ENCODE peak calls at places on chromosomes 13 and 19, in nine cellular contexts. H, X, U, A, W, F, L, K and O are unnamed samples.

GRCh38 chr13:109162248-109163051 is 533.0 kb downstream of the MYO16 start:
- DNase-seq in H (no peak), A (no peak), W (no peak), L (no peak), U (no peak), K (no peak), X (no peak), F (no peak), O (peak)

GRCh38 chr13:64529874-64530485 is 2700.2 kb downstream of the PCDH9 start:
- DNase-seq in X (no peak), U (peak), L (peak), F (no peak), H (no peak), K (no peak), W (no peak), A (no peak), O (peak)

GRCh38 chr19:58514564-58515020 is 2.8 kb upstream of the SLC27A5 start:
- DNase-seq in W (no peak), L (no peak), U (no peak), H (no peak), F (no peak), A (no peak), X (no peak), K (no peak), O (no peak)

GRCh38 chr19:13119654-13120053 is 1.6 kb downstream of the NACC1 start:
- DNase-seq in A (no peak), H (no peak), W (no peak), L (no peak), K (no peak), X (no peak), U (no peak), F (no peak), O (no peak)

GRCh38 chr19:15828121-15828620 is 12.7 kb upstream of the OR10H1 start:
- DNase-seq in K (no peak), H (no peak), F (no peak), A (no peak), X (no peak), U (no peak), L (no peak), W (no peak), O (no peak)

GRCh38 chr19:38743394-38744297 is 628 bp downstream of the CAPN12 start:
- DNase-seq in F (no peak), H (no peak), X (no peak), L (no peak), U (no peak), A (peak), W (no peak), K (no peak), O (no peak)

GRCh38 chr13:99505814-99506269 is 4.6 kb downstream of the TM9SF2 start:
- DNase-seq in U (no peak), A (no peak), X (no peak), F (no peak), L (peak), W (no peak), K (no peak), H (no peak), O (peak)

GRCh38 chr19:43466793-43467192 is 1.4 kb upstream of the LYPD3 start:
- DNase-seq in A (no peak), X (no peak), U (no peak), W (no peak), L (no peak), H (no peak), K (no peak), F (no peak), O (no peak)

DNA sequence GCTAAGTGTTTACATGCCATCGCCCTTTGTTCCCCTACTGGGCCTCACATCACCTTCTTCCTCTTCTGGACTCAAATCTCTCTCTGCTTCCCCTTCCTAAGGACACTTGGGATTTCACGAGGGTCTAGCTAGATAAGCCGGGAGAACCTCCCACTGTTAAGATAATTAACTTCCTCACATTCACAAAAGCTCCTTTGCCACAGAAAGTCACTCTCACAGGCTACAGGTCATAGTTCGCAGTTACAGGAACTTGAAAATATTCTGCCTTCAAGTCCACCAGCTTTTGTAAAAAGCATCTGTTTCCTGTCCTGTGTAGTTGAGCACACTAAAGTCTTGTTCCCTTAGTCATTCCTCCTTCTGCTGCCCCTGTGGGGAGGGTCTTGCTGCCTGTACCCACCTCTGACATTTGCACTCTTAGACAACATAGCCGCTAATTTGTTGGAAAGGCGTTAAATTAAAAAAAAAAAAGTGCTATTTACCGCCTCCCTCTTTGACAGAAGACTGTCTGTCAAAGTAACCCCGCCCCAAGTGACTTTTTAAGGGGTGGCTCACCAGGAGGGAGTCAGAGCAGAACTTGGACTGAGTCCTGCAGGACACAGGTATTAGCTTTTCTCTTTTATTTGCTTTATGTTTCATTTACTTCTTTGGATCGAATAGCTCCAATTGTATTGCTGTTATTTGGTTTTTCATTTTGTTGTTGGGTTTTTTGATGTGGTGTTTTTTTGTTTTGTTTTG is 26.8 kb upstream of the CEACAM21 start:
- DNase-seq in U (no peak), K (no peak), A (peak), H (no peak), L (no peak), X (no peak), W (no peak), F (no peak), O (no peak)
- H3K4me3 ChIP-seq in U (no peak), K (peak), A (peak), H (no peak), L (no peak), X (no peak), W (peak), F (no peak), O (no peak)

DNA sequence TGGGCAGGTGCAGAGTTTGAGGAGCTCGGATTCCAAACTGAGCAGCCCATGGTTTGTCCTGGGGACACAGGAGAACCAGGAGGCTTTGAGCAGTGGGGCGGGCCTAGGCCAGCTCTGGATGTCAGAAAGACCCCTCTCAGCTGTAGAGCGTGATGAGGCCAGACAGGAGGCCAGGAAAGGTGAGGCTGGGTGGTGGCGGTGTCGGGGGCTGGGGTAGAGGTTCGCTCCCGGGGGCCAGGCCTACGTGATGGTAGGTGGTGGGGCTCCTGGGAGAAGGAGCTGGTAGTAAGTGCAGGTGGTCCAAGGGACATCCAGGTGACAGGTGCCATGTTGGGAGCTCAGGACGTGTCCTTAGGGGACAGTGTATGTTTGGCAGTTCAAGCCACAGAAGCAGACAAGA is 13.5 kb upstream of the PTOV1 start:
- DNase-seq in K (no peak), U (no peak), X (no peak), L (no peak), F (no peak), A (no peak), H (no peak), W (no peak), O (no peak)
- H3K4me3 ChIP-seq in K (no peak), U (no peak), X (no peak), L (no peak), F (no peak), A (no peak), H (no peak), W (no peak), O (no peak)

DNA sequence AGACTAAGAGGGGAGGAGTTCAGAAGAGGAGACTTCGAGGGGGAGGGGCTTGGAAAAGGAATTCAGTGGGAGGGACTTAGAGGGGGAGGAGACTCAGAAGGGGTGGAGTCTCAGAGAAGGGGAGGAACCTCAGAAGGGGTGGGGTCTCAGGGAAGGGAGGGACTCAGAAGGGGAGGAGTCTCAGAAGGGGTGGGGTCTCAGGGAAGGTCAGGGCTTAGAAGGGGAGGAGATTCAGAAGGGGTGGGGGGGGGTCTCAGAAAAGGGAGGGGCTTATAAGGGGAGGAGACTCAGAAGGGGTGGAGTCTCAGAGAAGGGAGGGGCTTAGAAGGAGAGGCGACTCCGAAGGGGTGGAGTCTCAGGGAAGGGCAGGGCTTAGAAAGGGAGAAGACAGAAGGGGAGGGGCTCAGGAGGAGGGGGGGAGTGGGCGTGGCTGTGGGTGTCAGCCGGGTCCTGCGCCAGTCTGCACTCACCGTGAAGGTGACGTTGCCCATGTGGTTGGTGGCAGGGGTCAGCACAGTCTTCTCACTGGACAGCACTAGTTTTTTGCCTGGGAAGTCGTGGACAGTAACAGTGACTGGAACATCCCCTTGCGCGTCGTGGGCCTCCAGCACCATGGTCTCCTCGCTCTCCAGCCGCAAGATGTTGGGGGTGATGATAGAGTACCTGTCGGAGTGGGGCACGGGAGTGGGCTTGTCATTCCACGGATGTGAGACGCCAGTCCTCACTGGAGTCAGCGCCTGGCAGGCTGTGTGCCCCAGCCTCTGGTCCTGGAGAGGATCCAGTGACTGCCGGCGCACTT is 1.5 kb downstream of the C3 start:
- DNase-seq in K (no peak), H (no peak), A (no peak), X (no peak), F (peak), U (peak), W (no peak), L (peak), O (peak)
- H3K4me3 ChIP-seq in K (peak), H (no peak), A (no peak), X (no peak), F (no peak), U (no peak), W (peak), L (peak), O (no peak)

DNA sequence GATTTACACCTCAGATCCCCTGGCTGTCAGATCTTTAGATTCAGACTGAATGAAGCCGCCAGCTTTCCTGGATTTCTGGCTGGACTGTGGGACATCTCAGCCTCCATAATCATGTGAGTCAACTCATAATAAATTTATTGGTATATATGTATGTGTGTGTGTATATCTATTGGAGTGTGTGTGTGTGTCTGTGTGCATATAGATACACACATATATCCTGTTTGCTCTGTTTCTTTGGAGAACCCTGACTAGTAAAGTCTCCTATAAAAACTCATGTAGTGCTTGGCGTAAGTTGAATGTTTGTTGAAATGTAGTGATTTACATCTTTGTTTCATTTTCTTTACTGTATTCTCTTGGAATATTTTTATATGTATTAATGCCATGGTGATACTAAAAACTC is 499.5 kb upstream of the KLF12 start:
- DNase-seq in H (no peak), U (no peak), L (no peak), A (no peak), K (no peak), X (no peak), F (no peak), W (no peak), O (peak)
- H3K4me3 ChIP-seq in H (no peak), U (no peak), L (no peak), A (no peak), K (no peak), X (no peak), F (no peak), W (no peak), O (no peak)

GRCh38 chr19:37719927-37720265 is 335 bp upstream of the ZNF607 start:
- DNase-seq in H (no peak), K (no peak), A (no peak), W (no peak), U (no peak), F (no peak), X (no peak), L (no peak), O (no peak)
- H3K4me3 ChIP-seq in H (peak), K (peak), A (peak), W (peak), U (peak), F (no peak), X (peak), L (peak), O (peak)

GRCh38 chr13:77477299-77477848 is 58.1 kb upstream of the SCEL start:
- DNase-seq in L (no peak), X (no peak), A (no peak), K (no peak), H (no peak), W (no peak), U (no peak), F (no peak), O (no peak)
- H3K4me3 ChIP-seq in L (no peak), X (no peak), A (no peak), K (no peak), H (no peak), W (no peak), U (no peak), F (no peak), O (peak)